ENCODE peak calls at places on chromosomes 5 and 9, in six cellular contexts. J is stomach; I is neural progenitor cell; A is GM12878; V is CD8-positive, alpha-beta T cell; L is CD4-positive, alpha-beta T cell. X is an unnamed sample.

GRCh38 chr9:38257626-38258215 is 134.8 kb upstream of the ALDH1B1 start:
- DNase-seq in J (no peak), L (no peak), A (no peak), I (no peak), V (no peak), X (no peak)

GRCh38 chr5:65364907-65365306 is 116.8 kb downstream of the ADAMTS6 start:
- DNase-seq in V (no peak), L (no peak), A (no peak), I (no peak), J (no peak), X (no peak)

GRCh38 chr5:148620696-148621095 is 33.6 kb downstream of the HTR4 start:
- DNase-seq in A (no peak), I (no peak), L (no peak), J (no peak), V (no peak), X (peak; percentile 30)

GRCh38 chr9:35070823-35071813 is 1.3 kb downstream of the VCP start:
- DNase-seq in L (no peak), A (no peak), V (no peak), J (peak; percentile 30), I (peak; percentile 24), X (no peak)

GRCh38 chr5:168409601-168410458 is 76.4 kb upstream of the RARS1 start:
- DNase-seq in I (no peak), L (no peak), A (peak; percentile 16), V (no peak), J (no peak), X (no peak)

GRCh38 chr5:180808461-180809000 is 5.9 kb upstream of the MGAT1 start:
- DNase-seq in V (no peak), I (no peak), L (no peak), J (no peak), A (no peak), X (no peak)

GRCh38 chr5:140223567-140223966 is 48.6 kb downstream of the CYSTM1 start:
- DNase-seq in L (no peak), I (no peak), A (no peak), V (no peak), J (no peak), X (no peak)

GRCh38 chr5:150492621-150493020 is 15.3 kb upstream of the NDST1 start:
- DNase-seq in L (no peak), I (no peak), A (no peak), J (no peak), V (no peak), X (no peak)

GRCh38 chr5:27494845-27495244 is 456.5 kb upstream of the CDH9 start:
- DNase-seq in J (no peak), L (no peak), V (no peak), A (no peak), I (no peak), X (no peak)

GRCh38 chr5:178347956-178348355 is 115.4 kb upstream of the PHYKPL start:
- DNase-seq in A (no peak), V (no peak), I (no peak), L (no peak), J (no peak), X (no peak)

GRCh38 chr9:115058175-115058574 is 59.8 kb downstream of the TNC start:
- DNase-seq in L (no peak), I (no peak), V (no peak), A (no peak), J (no peak), X (no peak)

GRCh38 chr5:144201578-144201977 is 30.9 kb downstream of the KCTD16 start:
- DNase-seq in I (no peak), J (no peak), A (no peak), V (no peak), L (no peak), X (no peak)

GRCh38 chr5:63351164-63351563 is 611.1 kb downstream of the HTR1A start:
- DNase-seq in L (no peak), J (no peak), V (no peak), I (no peak), A (no peak), X (no peak)

GRCh38 chr5:171857537-171857936 is 71.9 kb downstream of the SMIM23 start:
- DNase-seq in I (peak; percentile 85), L (no peak), V (no peak), A (no peak), J (no peak), X (no peak)

GRCh38 chr9:35954942-35955546 is 2.9 kb downstream of the OR2S2 start:
- DNase-seq in I (peak; percentile 78), J (peak; percentile 64), V (peak; percentile 12), A (no peak), L (peak; percentile 46), X (peak; percentile 62)

GRCh38 chr9:1709347-1709746 is 305.8 kb upstream of the SMARCA2 start:
- DNase-seq in I (peak; percentile 7), L (no peak), J (no peak), A (no peak), V (no peak), X (peak; percentile 3)

GRCh38 chr5:52359261-52359660 is 428.5 kb upstream of the ITGA1 start:
- DNase-seq in L (no peak), I (no peak), V (no peak), A (no peak), J (no peak), X (no peak)
- TF ChIP-seq CTCF in L (no peak), I (no peak), V (no peak), A (no peak), J (no peak), X (no peak)

GRCh38 chr9:99819484-99820329 is 2.0 kb upstream of the NR4A3 start:
- DNase-seq in V (peak; percentile 91), L (peak; percentile 91), A (peak; percentile 63), I (peak; percentile 98), J (peak; percentile 91), X (peak; percentile 88)

GRCh38 chr9:99819123-99819483 is 2.6 kb upstream of the NR4A3 start:
- DNase-seq in I (no peak), J (no peak), V (no peak), L (no peak), A (no peak), X (no peak)

GRCh38 chr9:99816392-99816791 is 5.3 kb upstream of the NR4A3 start:
- DNase-seq in V (no peak), I (no peak), A (no peak), J (no peak), L (no peak), X (no peak)

GRCh38 chr9:99820330-99821186 is 1.1 kb upstream of the NR4A3 start:
- DNase-seq in A (no peak), L (peak; percentile 31), V (peak; percentile 21), I (no peak), J (peak; percentile 68), X (peak; percentile 25)

GRCh38 chr9:99818439-99818992 is 3.2 kb upstream of the NR4A3 start:
- DNase-seq in A (no peak), L (no peak), J (no peak), I (peak; percentile 59), V (no peak), X (no peak)
- H3K27ac ChIP-seq in A (peak overlapping the region; percentile 92), L (peak overlapping the region; percentile 95), J (no peak overlapping the region), I (peak overlapping the region; percentile 96), V (peak overlapping the region; percentile 87), X (no peak overlapping the region)

GRCh38 chr5:14504332-14504727 is 77.3 kb upstream of the OTULINL start:
- DNase-seq in J (no peak), L (no peak), V (no peak), A (no peak), I (no peak), X (no peak)
- TF ChIP-seq CTCF in J (no peak), L (no peak), V (no peak), A (no peak), I (no peak), X (no peak)

DNA sequence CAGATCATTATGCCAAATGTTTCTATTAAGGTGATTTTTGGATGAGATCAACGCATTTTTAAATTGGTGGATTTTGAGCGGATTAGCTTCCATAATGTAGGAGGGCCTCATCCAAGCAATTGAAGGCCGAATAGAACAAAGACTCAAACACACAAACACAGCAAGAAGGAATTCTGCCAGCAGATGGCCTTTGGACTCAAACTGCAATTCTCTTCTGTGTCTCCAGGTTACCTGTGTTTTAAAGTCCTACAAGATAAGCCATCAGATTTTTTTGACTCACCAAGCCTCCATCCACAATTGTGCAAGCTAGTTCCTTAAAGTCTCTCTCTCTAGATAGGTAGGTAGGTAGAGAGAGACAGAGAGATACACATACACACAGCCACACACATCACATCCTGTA is 25.5 kb downstream of the CDH6 start:
- DNase-seq in L (no peak), I (peak; percentile 18), A (no peak), J (no peak), V (no peak), X (no peak)
- H3K27ac ChIP-seq in L (no peak overlapping the region), I (no peak overlapping the region), A (no peak overlapping the region), J (no peak overlapping the region), V (no peak overlapping the region), X (no peak overlapping the region)

DNA sequence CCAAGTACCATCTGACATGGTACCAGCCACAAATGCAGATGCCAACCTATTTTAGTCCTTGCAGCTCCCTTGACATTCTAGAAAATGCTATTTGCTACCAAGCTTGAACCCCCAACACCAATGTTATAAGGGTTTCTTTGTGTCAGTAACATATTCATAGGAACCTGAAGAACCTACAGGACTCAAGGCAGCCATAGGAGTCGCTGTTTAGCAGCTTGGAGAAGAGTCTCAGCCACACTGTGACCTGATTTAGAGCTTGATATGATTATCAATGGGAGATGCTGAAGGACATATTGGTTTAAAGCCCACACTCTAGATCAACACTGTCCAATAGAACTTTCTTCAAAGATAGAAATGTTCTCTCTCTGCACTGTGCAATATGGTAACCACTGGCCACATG is 6.4 kb upstream of the ZFR start:
- DNase-seq in L (no peak), V (no peak), A (no peak), I (peak; percentile 33), J (no peak), X (no peak)
- TF ChIP-seq CTCF in L (no peak), V (no peak), A (peak; percentile 48), I (peak; percentile 46), J (no peak), X (peak; percentile 35)

GRCh38 chr9:93276973-93277372 is 93.0 kb downstream of the WNK2 start:
- DNase-seq in L (no peak), I (no peak), A (no peak), V (no peak), J (peak; percentile 17), X (no peak)
- H3K27ac ChIP-seq in L (no peak overlapping the region), I (no peak overlapping the region), A (no peak overlapping the region), V (no peak overlapping the region), J (no peak overlapping the region), X (no peak overlapping the region)

GRCh38 chr5:128082551-128083032 is 974 bp upstream of the SLC12A2 start:
- DNase-seq in A (peak; percentile 55), I (no peak), J (no peak), V (no peak), L (no peak), X (no peak)

GRCh38 chr5:128083033-128083810 is at the start of gene SLC12A2:
- DNase-seq in I (peak; percentile 96), L (peak; percentile 88), V (peak; percentile 85), J (peak; percentile 91), A (peak; percentile 74), X (peak; percentile 88)

GRCh38 chr5:128084228-128085167 is 932 bp downstream of the SLC12A2 start:
- DNase-seq in L (peak; percentile 40), A (no peak), I (peak; percentile 57), J (peak; percentile 55), V (peak; percentile 37), X (peak; percentile 44)

GRCh38 chr5:128085413-128085812 is 1.8 kb downstream of the SLC12A2 start:
- DNase-seq in J (no peak), V (no peak), A (no peak), L (no peak), I (no peak), X (no peak)

DNA sequence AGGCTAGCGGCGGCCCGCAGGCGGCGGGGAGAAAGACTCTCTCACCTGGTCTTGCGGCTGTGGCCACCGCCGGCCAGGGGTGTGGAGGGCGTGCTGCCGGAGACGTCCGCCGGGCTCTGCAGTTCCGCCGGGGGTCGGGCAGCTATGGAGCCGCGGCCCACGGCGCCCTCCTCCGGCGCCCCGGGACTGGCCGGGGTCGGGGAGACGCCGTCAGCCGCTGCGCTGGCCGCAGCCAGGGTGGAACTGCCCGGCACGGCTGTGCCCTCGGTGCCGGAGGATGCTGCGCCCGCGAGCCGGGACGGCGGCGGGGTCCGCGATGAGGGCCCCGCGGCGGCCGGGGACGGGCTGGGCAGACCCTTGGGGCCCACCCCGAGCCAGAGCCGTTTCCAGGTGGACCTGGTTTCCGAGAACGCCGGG is 253 bp downstream of the SLC12A2 start:
- DNase-seq in L (no peak), J (no peak), A (no peak), V (no peak), I (no peak), X (no peak)
- TF ChIP-seq CTCF in L (no peak), J (no peak), A (peak; percentile 34), V (no peak), I (peak; percentile 47), X (peak; percentile 28)